ENCODE peak calls at places on chromosomes 7 and 10, in six cellular contexts. One of them, this sample, is unnamed.

GRCh38 chr10:82278401-82279182 is 403.6 kb downstream of the NRG3 start:
- DNase-seq in sigmoid colon: no peak
- DNase-seq in IMR-90: no peak
- DNase-seq in A549: no peak
- DNase-seq in vagina: no peak
- DNase-seq in tibial nerve: no peak
- DNase-seq in this sample: no peak

GRCh38 chr10:71745659-71746250 is 26.2 kb upstream of the C10orf105 start:
- DNase-seq in vagina: no peak
- DNase-seq in tibial nerve: no peak
- DNase-seq in sigmoid colon: no peak
- DNase-seq in A549: no peak
- DNase-seq in IMR-90: no peak
- DNase-seq in this sample: no peak

GRCh38 chr7:33108591-33108930 is 643 bp downstream of the RP9 start:
- DNase-seq in tibial nerve: no peak
- DNase-seq in vagina: no peak
- DNase-seq in sigmoid colon: no peak
- DNase-seq in A549: peak; percentile 31
- DNase-seq in IMR-90: no peak
- DNase-seq in this sample: no peak

GRCh38 chr10:43981232-43981631 is 332.6 kb upstream of the ZNF32 start:
- DNase-seq in tibial nerve: no peak
- DNase-seq in A549: no peak
- DNase-seq in IMR-90: peak; percentile 65
- DNase-seq in vagina: no peak
- DNase-seq in sigmoid colon: no peak
- DNase-seq in this sample: no peak

GRCh38 chr10:103852856-103853255 is 2.5 kb downstream of the SH3PXD2A start:
- DNase-seq in sigmoid colon: peak; percentile 81
- DNase-seq in tibial nerve: no peak
- DNase-seq in vagina: no peak
- DNase-seq in IMR-90: peak; percentile 31
- DNase-seq in A549: no peak
- DNase-seq in this sample: no peak

GRCh38 chr10:72310241-72310633 is 36.5 kb downstream of the DDIT4 start:
- DNase-seq in A549: no peak
- DNase-seq in sigmoid colon: no peak
- DNase-seq in IMR-90: no peak
- DNase-seq in tibial nerve: no peak
- DNase-seq in vagina: no peak
- DNase-seq in this sample: peak; percentile 51

GRCh38 chr7:33761440-33762080 is 143.8 kb upstream of the BMPER start:
- DNase-seq in vagina: no peak
- DNase-seq in sigmoid colon: no peak
- DNase-seq in IMR-90: no peak
- DNase-seq in tibial nerve: no peak
- DNase-seq in A549: no peak
- DNase-seq in this sample: no peak

GRCh38 chr10:23065549-23065948 is 29.8 kb upstream of the MSRB2 start:
- DNase-seq in A549: peak; percentile 21
- DNase-seq in vagina: no peak
- DNase-seq in IMR-90: peak; percentile 59
- DNase-seq in sigmoid colon: peak; percentile 90
- DNase-seq in tibial nerve: peak; percentile 42
- DNase-seq in this sample: peak; percentile 41

GRCh38 chr7:104267701-104268368 is 60.0 kb upstream of the ORC5 start:
- DNase-seq in IMR-90: peak; percentile 28
- DNase-seq in A549: peak; percentile 12
- DNase-seq in sigmoid colon: no peak
- DNase-seq in vagina: no peak
- DNase-seq in tibial nerve: no peak
- DNase-seq in this sample: no peak

GRCh38 chr10:31419394-31420063 is 100.5 kb downstream of the ZEB1 start:
- DNase-seq in IMR-90: peak; percentile 55
- DNase-seq in A549: no peak
- DNase-seq in tibial nerve: no peak
- DNase-seq in sigmoid colon: no peak
- DNase-seq in vagina: no peak
- DNase-seq in this sample: no peak

GRCh38 chr10:112991888-112992491 is 41.9 kb downstream of the TCF7L2 start:
- DNase-seq in A549: no peak
- DNase-seq in IMR-90: no peak
- DNase-seq in tibial nerve: no peak
- DNase-seq in sigmoid colon: no peak
- DNase-seq in vagina: no peak
- DNase-seq in this sample: no peak

GRCh38 chr10:43845121-43845520 is 196.4 kb upstream of the ZNF32 start:
- DNase-seq in tibial nerve: no peak
- DNase-seq in A549: no peak
- DNase-seq in IMR-90: no peak
- DNase-seq in vagina: no peak
- DNase-seq in sigmoid colon: no peak
- DNase-seq in this sample: no peak

GRCh38 chr10:35079763-35080162 is 10.4 kb downstream of the CUL2 start:
- DNase-seq in A549: peak; percentile 42
- DNase-seq in vagina: no peak
- DNase-seq in sigmoid colon: no peak
- DNase-seq in tibial nerve: no peak
- DNase-seq in IMR-90: peak; percentile 89
- DNase-seq in this sample: no peak

GRCh38 chr7:44284216-44284615 is 41.2 kb downstream of the CAMK2B start:
- DNase-seq in vagina: no peak
- DNase-seq in sigmoid colon: peak; percentile 50
- DNase-seq in A549: no peak
- DNase-seq in IMR-90: peak; percentile 40
- DNase-seq in tibial nerve: peak; percentile 5
- DNase-seq in this sample: peak; percentile 13

GRCh38 chr10:131683281-131683861 is 217.4 kb upstream of the PPP2R2D start:
- DNase-seq in tibial nerve: no peak
- DNase-seq in IMR-90: no peak
- DNase-seq in sigmoid colon: peak; percentile 60
- DNase-seq in vagina: no peak
- DNase-seq in A549: no peak
- DNase-seq in this sample: no peak

GRCh38 chr7:114419441-114420107 is 5.0 kb downstream of the FOXP2 start:
- DNase-seq in A549: no peak
- DNase-seq in vagina: no peak
- DNase-seq in IMR-90: peak; percentile 81
- DNase-seq in tibial nerve: no peak
- DNase-seq in sigmoid colon: no peak
- DNase-seq in this sample: no peak

GRCh38 chr7:116671681-116672595 is at the start of gene MET:
- DNase-seq in tibial nerve: peak; percentile 38
- DNase-seq in vagina: no peak
- DNase-seq in sigmoid colon: peak; percentile 85
- DNase-seq in IMR-90: peak; percentile 72
- DNase-seq in A549: peak; percentile 88
- DNase-seq in this sample: peak; percentile 49

GRCh38 chr10:88800152-88801125 is 2.1 kb upstream of the LIPM start:
- DNase-seq in A549: no peak
- DNase-seq in vagina: no peak
- DNase-seq in tibial nerve: no peak
- DNase-seq in sigmoid colon: no peak
- DNase-seq in IMR-90: peak; percentile 72
- DNase-seq in this sample: no peak

GRCh38 chr7:36309716-36310115 is 79.9 kb upstream of the ANLN start:
- DNase-seq in A549: no peak
- DNase-seq in IMR-90: no peak
- DNase-seq in vagina: no peak
- DNase-seq in tibial nerve: no peak
- DNase-seq in sigmoid colon: no peak
- DNase-seq in this sample: no peak

GRCh38 chr7:3267928-3268690 is 32.9 kb upstream of the SDK1 start:
- DNase-seq in vagina: no peak
- DNase-seq in tibial nerve: no peak
- DNase-seq in sigmoid colon: no peak
- DNase-seq in IMR-90: peak; percentile 99
- DNase-seq in A549: peak; percentile 57
- DNase-seq in this sample: no peak

GRCh38 chr10:49615721-49616120 is 1.9 kb downstream of the CHAT start:
- DNase-seq in vagina: no peak
- DNase-seq in sigmoid colon: peak; percentile 45
- DNase-seq in IMR-90: no peak
- DNase-seq in A549: no peak
- DNase-seq in tibial nerve: no peak
- DNase-seq in this sample: no peak

GRCh38 chr10:111203615-111204014 is 126.8 kb downstream of the ADRA2A start:
- DNase-seq in sigmoid colon: no peak
- DNase-seq in IMR-90: no peak
- DNase-seq in tibial nerve: no peak
- DNase-seq in vagina: no peak
- DNase-seq in A549: no peak
- DNase-seq in this sample: no peak

GRCh38 chr7:49883933-49884332 is 110.5 kb downstream of the VWC2 start:
- DNase-seq in A549: no peak
- DNase-seq in IMR-90: no peak
- DNase-seq in vagina: no peak
- DNase-seq in tibial nerve: no peak
- DNase-seq in sigmoid colon: no peak
- DNase-seq in this sample: no peak

GRCh38 chr10:17233534-17233933 is 5.5 kb downstream of the VIM start:
- DNase-seq in A549: no peak
- DNase-seq in vagina: no peak
- DNase-seq in tibial nerve: no peak
- DNase-seq in sigmoid colon: peak; percentile 70
- DNase-seq in IMR-90: no peak
- DNase-seq in this sample: peak; percentile 42
- H3K27ac ChIP-seq in A549: no peak overlapping the region
- H3K27ac ChIP-seq in vagina: peak overlapping the region; percentile 67
- H3K27ac ChIP-seq in tibial nerve: peak overlapping the region; percentile 99
- H3K27ac ChIP-seq in sigmoid colon: peak overlapping the region; percentile 86
- H3K27ac ChIP-seq in IMR-90: peak overlapping the region; percentile 25
- H3K27ac ChIP-seq in this sample: peak overlapping the region; percentile 51

DNA sequence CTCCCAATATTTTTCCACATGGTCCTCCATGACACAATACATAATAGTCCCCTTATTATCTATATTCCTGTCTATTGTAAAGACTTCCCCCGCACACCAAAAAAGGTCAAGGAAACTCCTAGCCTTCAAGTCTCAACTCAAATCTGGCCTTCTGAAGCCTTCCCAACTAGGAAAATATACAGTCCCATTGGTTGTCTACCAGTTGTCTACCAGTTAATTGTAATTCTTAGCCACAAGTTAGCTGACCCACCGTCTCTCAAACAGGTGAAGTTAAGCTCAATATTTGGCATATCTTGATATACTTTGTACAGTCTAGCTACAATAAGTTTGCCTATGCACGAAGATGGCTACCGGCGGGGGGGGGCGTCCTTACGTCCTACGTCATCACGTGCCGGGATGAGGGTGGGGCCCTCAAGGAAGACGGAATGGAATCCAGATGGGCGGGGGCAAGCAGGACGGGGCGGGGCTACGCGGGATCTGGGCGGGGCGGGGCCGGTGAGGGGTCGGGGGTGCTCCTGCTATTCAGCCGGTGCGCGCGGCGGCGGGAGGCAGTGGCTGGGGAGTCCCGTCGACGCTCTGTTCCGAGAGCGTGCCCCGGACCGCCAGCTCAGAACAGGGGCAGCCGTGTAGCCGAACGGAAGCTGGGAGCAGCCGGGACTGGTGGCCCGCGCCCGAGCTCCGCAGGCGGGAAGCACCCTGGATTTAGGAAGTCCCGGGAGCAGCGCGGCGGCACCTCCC is at the start of gene AHR:
- DNase-seq in sigmoid colon: peak; percentile 98
- DNase-seq in IMR-90: peak; percentile 95
- DNase-seq in A549: peak; percentile 59
- DNase-seq in tibial nerve: peak; percentile 92
- DNase-seq in vagina: peak; percentile 96
- DNase-seq in this sample: peak; percentile 93
- TF ChIP-seq POLR2A in sigmoid colon: peak; percentile 83
- TF ChIP-seq POLR2A in IMR-90: peak; percentile 84
- TF ChIP-seq POLR2A in A549: peak; percentile 95
- TF ChIP-seq POLR2A in tibial nerve: peak; percentile 96
- TF ChIP-seq POLR2A in vagina: peak; percentile 89
- TF ChIP-seq POLR2A in this sample: peak; percentile 77

GRCh38 chr7:93011351-93012294 is 106.2 kb downstream of the SAMD9 start:
- DNase-seq in tibial nerve: no peak
- DNase-seq in IMR-90: peak; percentile 99
- DNase-seq in vagina: no peak
- DNase-seq in sigmoid colon: no peak
- DNase-seq in A549: no peak
- DNase-seq in this sample: no peak

GRCh38 chr7:93015193-93016084 is 102.3 kb downstream of the SAMD9 start:
- DNase-seq in vagina: no peak
- DNase-seq in tibial nerve: no peak
- DNase-seq in A549: no peak
- DNase-seq in sigmoid colon: no peak
- DNase-seq in IMR-90: peak; percentile 80
- DNase-seq in this sample: no peak

GRCh38 chr7:93014410-93014809 is 103.4 kb downstream of the SAMD9 start:
- DNase-seq in A549: no peak
- DNase-seq in sigmoid colon: no peak
- DNase-seq in vagina: no peak
- DNase-seq in IMR-90: no peak
- DNase-seq in tibial nerve: no peak
- DNase-seq in this sample: no peak

GRCh38 chr7:93016085-93016471 is 101.7 kb downstream of the SAMD9 start:
- DNase-seq in sigmoid colon: no peak
- DNase-seq in A549: no peak
- DNase-seq in IMR-90: peak; percentile 45
- DNase-seq in vagina: no peak
- DNase-seq in tibial nerve: no peak
- DNase-seq in this sample: no peak

GRCh38 chr7:93013471-93014061 is 104.2 kb downstream of the SAMD9 start:
- DNase-seq in vagina: no peak
- DNase-seq in IMR-90: peak; percentile 66
- DNase-seq in tibial nerve: no peak
- DNase-seq in A549: no peak
- DNase-seq in sigmoid colon: no peak
- DNase-seq in this sample: no peak
- H3K27ac ChIP-seq in vagina: no peak overlapping the region
- H3K27ac ChIP-seq in IMR-90: peak overlapping the region; percentile 35
- H3K27ac ChIP-seq in tibial nerve: no peak overlapping the region
- H3K27ac ChIP-seq in A549: no peak overlapping the region
- H3K27ac ChIP-seq in sigmoid colon: no peak overlapping the region
- H3K27ac ChIP-seq in this sample: no peak overlapping the region

DNA sequence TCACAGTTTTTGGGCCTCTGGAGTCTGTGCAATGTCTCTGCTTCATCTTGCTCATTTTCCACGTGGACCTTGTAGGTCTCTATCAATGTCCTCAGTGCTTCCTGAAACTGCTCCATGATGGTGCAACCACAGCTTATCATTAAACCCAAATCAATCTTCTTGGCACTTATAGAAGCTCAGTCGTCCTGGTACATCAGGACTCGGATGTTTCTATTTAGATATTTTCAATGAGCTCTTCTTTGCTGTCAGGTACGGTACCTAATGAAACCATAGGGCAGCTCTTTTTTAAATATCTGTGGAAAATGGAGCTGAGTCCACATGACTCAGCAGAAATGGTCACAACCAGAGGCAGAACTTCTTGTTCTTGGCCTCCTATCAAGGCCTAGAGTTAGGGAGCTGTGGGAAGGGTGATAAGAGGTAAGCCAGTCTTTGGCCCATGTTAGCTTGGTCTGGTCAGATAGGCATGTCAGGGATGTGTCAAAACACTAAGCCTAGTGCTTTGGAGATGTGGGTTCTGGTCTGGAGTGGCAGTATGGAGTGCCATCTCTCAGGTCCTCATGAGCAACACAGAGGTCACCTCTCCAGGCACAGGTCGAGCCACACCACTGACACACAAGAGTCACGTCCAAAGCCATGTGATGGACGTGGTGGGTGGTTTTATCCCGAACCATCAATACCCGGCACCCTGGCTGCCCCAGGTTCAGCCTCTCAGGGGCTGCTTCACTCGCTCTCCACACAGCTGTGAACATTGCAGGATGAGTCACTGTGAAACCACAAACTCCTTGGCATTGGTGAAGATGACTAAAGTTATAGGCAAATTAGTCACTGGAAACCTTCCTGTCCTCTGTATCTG is 87.0 kb downstream of the TBXAS1 start:
- DNase-seq in A549: peak; percentile 96
- DNase-seq in tibial nerve: no peak
- DNase-seq in sigmoid colon: no peak
- DNase-seq in IMR-90: peak; percentile 99
- DNase-seq in vagina: peak; percentile 93
- DNase-seq in this sample: no peak
- TF ChIP-seq POLR2A in A549: no peak
- TF ChIP-seq POLR2A in tibial nerve: no peak
- TF ChIP-seq POLR2A in sigmoid colon: no peak
- TF ChIP-seq POLR2A in IMR-90: no peak
- TF ChIP-seq POLR2A in vagina: no peak
- TF ChIP-seq POLR2A in this sample: no peak

This sample was measured in ovary.